ENCODE peak calls at places on chromosome 10, in seven cellular contexts. E is IMR-90; G is CD8-positive, alpha-beta T cell; H is left ventricle myocardium inferior; V is cardiac muscle cell; M is lower lobe of right lung; J is H9. W is an unnamed sample. For H3K9me3 and H3K27me3, the result is how much of the 10 kb centered on the place peaks cover.

GRCh38 chr10:113052076-113052830 is 102.2 kb downstream of the TCF7L2 start:
- DNase-seq in V (no peak), H (no peak), M (no peak), E (no peak), G (no peak), J (no peak), W (no peak)

GRCh38 chr10:110399163-110400094 is 94.7 kb upstream of the SMNDC1 start:
- DNase-seq in E (peak), H (no peak), G (no peak), V (peak), M (no peak), J (no peak), W (peak)

GRCh38 chr10:68155615-68156205 is 46.4 kb downstream of the MYPN start:
- DNase-seq in H (no peak), M (no peak), G (no peak), J (no peak), V (no peak), E (peak), W (no peak)

GRCh38 chr10:133100706-133101463 is 13.2 kb downstream of the ADGRA1 start:
- DNase-seq in M (no peak), H (no peak), V (no peak), E (no peak), J (peak), G (no peak), W (no peak)

GRCh38 chr10:62543566-62543965 is 169.4 kb downstream of the ZNF365 start:
- DNase-seq in M (no peak), G (no peak), H (no peak), E (no peak), V (peak), J (no peak), W (no peak)

GRCh38 chr10:34295142-34295548 is 520.0 kb downstream of the PARD3 start:
- DNase-seq in M (no peak), G (no peak), H (no peak), J (no peak), V (peak), E (peak), W (no peak)

GRCh38 chr10:48469516-48470020 is 135.3 kb downstream of the ARHGAP22 start:
- DNase-seq in H (no peak), G (no peak), M (no peak), E (no peak), J (peak), V (no peak), W (peak)

GRCh38 chr10:72809033-72809432 is 84.5 kb upstream of the OIT3 start:
- DNase-seq in J (no peak), H (no peak), G (no peak), E (peak), M (no peak), V (no peak), W (no peak)

GRCh38 chr10:93680414-93681047 is 21.9 kb downstream of the FRA10AC1 start:
- DNase-seq in E (peak), J (no peak), H (no peak), M (no peak), G (no peak), V (peak), W (peak)

GRCh38 chr10:13707156-13707881 is 120.6 kb downstream of the PRPF18 start:
- DNase-seq in M (peak), V (peak), E (peak), G (peak), J (peak), H (peak), W (peak)

GRCh38 chr10:119243478-119243877 is 36.1 kb downstream of the GRK5 start:
- DNase-seq in M (no peak), E (no peak), V (peak), J (no peak), H (no peak), G (no peak), W (no peak)

GRCh38 chr10:88979153-88979562 is 11.4 kb upstream of the FAS start:
- DNase-seq in J (no peak), V (peak), E (peak), G (no peak), H (no peak), M (no peak), W (peak)

GRCh38 chr10:24642921-24643678 is 80.6 kb downstream of the ARHGAP21 start:
- DNase-seq in V (peak), G (peak), M (no peak), J (no peak), H (no peak), E (peak), W (peak)

GRCh38 chr10:4981722-4982471 is 18.7 kb downstream of the AKR1C1 start:
- DNase-seq in V (peak), G (no peak), J (peak), M (peak), E (peak), H (no peak), W (no peak)

GRCh38 chr10:26365681-26366327 is 72.3 kb upstream of the APBB1IP start:
- DNase-seq in G (no peak), E (no peak), J (no peak), H (no peak), V (no peak), M (no peak), W (no peak)

GRCh38 chr10:131849591-131850489 is 51.0 kb upstream of the PPP2R2D start:
- DNase-seq in H (no peak), V (no peak), J (peak), E (no peak), M (no peak), G (no peak), W (no peak)

GRCh38 chr10:118286051-118286838 is 55.9 kb downstream of the FAM204A start:
- DNase-seq in M (no peak), J (no peak), E (no peak), G (no peak), H (no peak), V (no peak), W (no peak)

GRCh38 chr10:102314801-102315200 is 69.5 kb downstream of the GBF1 start:
- DNase-seq in G (no peak), J (no peak), V (no peak), E (no peak), H (no peak), M (no peak), W (no peak)

GRCh38 chr10:80394358-80394916 is 13.9 kb upstream of the PRXL2A start:
- DNase-seq in M (no peak), H (no peak), G (no peak), V (no peak), E (no peak), J (no peak), W (no peak)

GRCh38 chr10:5666324-5667220 is at the start of gene ASB13:
- DNase-seq in H (peak), G (peak), J (peak), M (peak), E (peak), V (peak), W (peak)

GRCh38 chr10:86329896-86330680 is 36.5 kb downstream of the GRID1 start:
- DNase-seq in J (no peak), M (no peak), E (no peak), V (no peak), H (no peak), G (no peak), W (peak)

GRCh38 chr10:86868353-86868752 is 89.1 kb downstream of the MMRN2 start:
- DNase-seq in H (no peak), G (no peak), M (no peak), V (peak), J (peak), E (peak), W (no peak)

GRCh38 chr10:52326382-52326781 is 12.3 kb downstream of the DKK1 start:
- DNase-seq in M (no peak), H (no peak), J (no peak), E (no peak), G (no peak), V (no peak), W (no peak)

GRCh38 chr10:62669351-62669750 is 135.2 kb upstream of the ADO start:
- DNase-seq in H (no peak), V (no peak), M (no peak), G (no peak), E (no peak), J (no peak), W (no peak)

GRCh38 chr10:12981570-12981969 is 19.9 kb downstream of the CCDC3 start:
- DNase-seq in E (peak), M (no peak), H (no peak), J (no peak), G (no peak), V (peak), W (no peak)

GRCh38 chr10:66151346-66151745 is 774.5 kb upstream of the LRRTM3 start:
- DNase-seq in J (no peak), E (no peak), M (no peak), V (peak), H (no peak), G (no peak), W (no peak)

GRCh38 chr10:48554246-48554645 is 50.6 kb downstream of the ARHGAP22 start:
- DNase-seq in G (no peak), J (no peak), M (no peak), H (no peak), V (no peak), E (no peak), W (no peak)

GRCh38 chr10:26869528-26869927 is 8.8 kb upstream of the ABI1 start:
- DNase-seq in E (no peak), M (no peak), V (peak), H (no peak), G (no peak), J (no peak), W (peak)

GRCh38 chr10:13086051-13086450 is 13.9 kb upstream of the OPTN start:
- DNase-seq in V (no peak), J (no peak), G (no peak), M (no peak), H (no peak), E (peak), W (peak)

GRCh38 chr10:47277352-47278151 is 22.4 kb upstream of the GDF10 start:
- DNase-seq in H (no peak), E (no peak), J (no peak), M (no peak), V (no peak), G (peak), W (no peak)

GRCh38 chr10:30215131-30215530 is 133.9 kb downstream of the MTPAP start:
- DNase-seq in M (no peak), V (peak), G (no peak), E (peak), H (no peak), J (no peak), W (no peak)

GRCh38 chr10:100661546-100661945 is 83.8 kb upstream of the PAX2 start:
- DNase-seq in H (no peak), M (no peak), G (no peak), V (no peak), J (peak), E (no peak), W (peak)

DNA sequence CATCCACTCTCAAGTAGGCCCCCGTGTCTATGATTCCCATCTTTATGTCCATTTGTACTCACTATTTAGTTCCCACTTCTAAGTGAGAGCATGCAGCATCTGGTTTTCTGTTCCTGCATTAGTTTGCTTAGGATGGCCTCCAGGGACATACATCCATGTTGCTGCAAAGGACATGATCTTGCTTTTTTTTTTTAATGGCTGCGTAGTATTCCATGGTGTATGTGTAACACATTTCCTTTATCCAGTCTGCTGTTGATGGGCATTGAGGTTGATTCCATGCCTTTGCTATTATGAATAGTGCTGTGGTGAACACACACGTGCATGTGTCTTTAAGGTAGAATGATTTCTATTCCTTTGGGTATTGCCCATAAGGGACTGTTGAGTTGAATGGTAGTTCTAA is 67.8 kb downstream of the SFMBT2 start:
- DNase-seq in J (no peak), E (no peak), G (no peak), M (no peak), V (no peak), H (no peak), W (no peak)
- H3K9me3 ChIP-seq in J (under half), E (under half), G (under half), M (under half), V (under half), H (under half), W (under half)

GRCh38 chr10:71637305-71637704 is 82.3 kb downstream of the C10orf105 start:
- DNase-seq in M (no peak), J (no peak), V (no peak), E (no peak), G (no peak), H (no peak), W (no peak)

GRCh38 chr10:71638087-71638576 is 81.4 kb downstream of the C10orf105 start:
- DNase-seq in J (peak), H (no peak), E (no peak), V (no peak), M (peak), G (no peak), W (no peak)

GRCh38 chr10:71636588-71636987 is 83.0 kb downstream of the C10orf105 start:
- DNase-seq in H (no peak), G (no peak), E (no peak), M (no peak), V (no peak), J (no peak), W (peak)

GRCh38 chr10:71639412-71639719 is 80.2 kb downstream of the C10orf105 start:
- DNase-seq in E (no peak), H (no peak), G (no peak), J (no peak), M (no peak), V (no peak), W (no peak)

GRCh38 chr10:71638577-71639411 is 80.8 kb downstream of the C10orf105 start:
- DNase-seq in H (no peak), M (peak), E (no peak), J (no peak), G (no peak), V (no peak), W (peak)
- H3K27me3 ChIP-seq in H (under half), M (under half), E (half or more), J (under half), G (under half), V (under half), W (under half)

DNA sequence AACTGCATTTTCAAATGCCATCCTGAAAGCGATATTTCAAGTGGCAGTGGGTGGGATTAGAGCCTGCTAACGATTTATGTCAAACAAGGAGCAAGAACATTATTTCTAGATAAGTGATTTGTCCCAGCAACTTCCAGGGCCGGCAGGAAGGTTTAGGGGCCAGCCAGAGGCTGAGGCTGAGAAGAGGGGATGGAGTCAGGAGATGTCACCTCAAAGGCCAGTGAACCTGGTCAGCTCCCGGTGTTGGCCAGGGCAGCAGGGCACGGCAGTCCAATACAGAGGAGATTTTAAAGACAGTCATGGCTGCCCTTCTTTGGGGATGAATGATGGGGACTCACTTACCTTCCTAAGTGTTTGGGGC is 105.7 kb upstream of the PPIF start:
- DNase-seq in E (no peak), H (no peak), G (no peak), V (no peak), M (no peak), J (no peak), W (no peak)
- TF ChIP-seq CTCF in E (no peak), H (no peak), G (no peak), V (no peak), M (no peak), J (no peak), W (no peak)

GRCh38 chr10:1544929-1545328 is 192.4 kb downstream of the ADARB2 start:
- DNase-seq in M (no peak), J (no peak), H (no peak), G (no peak), E (no peak), V (no peak), W (peak)

GRCh38 chr10:1543596-1543995 is 193.7 kb downstream of the ADARB2 start:
- DNase-seq in J (no peak), E (no peak), M (no peak), H (no peak), G (no peak), V (no peak), W (peak)

GRCh38 chr10:1546431-1547110 is 190.8 kb downstream of the ADARB2 start:
- DNase-seq in J (no peak), H (no peak), M (no peak), V (no peak), G (no peak), E (no peak), W (peak)

GRCh38 chr10:1544209-1544673 is 193.1 kb downstream of the ADARB2 start:
- DNase-seq in M (no peak), V (no peak), E (no peak), J (no peak), H (no peak), G (no peak), W (peak)

DNA sequence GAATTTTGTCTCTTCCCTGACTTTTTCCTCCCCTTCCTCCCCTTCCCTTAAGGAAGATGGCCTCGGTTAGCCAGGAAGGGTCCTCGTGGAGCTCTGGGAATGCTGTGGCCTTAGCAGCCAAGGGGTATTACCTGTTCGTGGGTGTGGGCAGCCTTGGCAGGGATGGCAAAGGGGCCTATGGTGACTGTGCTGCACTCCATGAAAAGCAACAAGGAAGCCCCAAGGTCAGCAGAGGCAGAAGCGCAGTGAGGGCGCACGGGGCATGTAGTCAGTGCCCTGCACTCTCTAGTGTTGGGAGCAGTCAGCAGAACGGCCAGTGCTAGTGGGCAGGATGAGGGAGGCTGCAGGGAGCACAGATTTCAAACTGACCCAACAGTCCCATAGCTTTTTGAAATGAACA is 191.8 kb downstream of the ADARB2 start:
- DNase-seq in V (no peak), G (no peak), H (no peak), E (no peak), J (no peak), M (no peak), W (no peak)
- H3K9me3 ChIP-seq in V (under half), G (under half), H (under half), E (under half), J (under half), M (under half), W (under half)

DNA sequence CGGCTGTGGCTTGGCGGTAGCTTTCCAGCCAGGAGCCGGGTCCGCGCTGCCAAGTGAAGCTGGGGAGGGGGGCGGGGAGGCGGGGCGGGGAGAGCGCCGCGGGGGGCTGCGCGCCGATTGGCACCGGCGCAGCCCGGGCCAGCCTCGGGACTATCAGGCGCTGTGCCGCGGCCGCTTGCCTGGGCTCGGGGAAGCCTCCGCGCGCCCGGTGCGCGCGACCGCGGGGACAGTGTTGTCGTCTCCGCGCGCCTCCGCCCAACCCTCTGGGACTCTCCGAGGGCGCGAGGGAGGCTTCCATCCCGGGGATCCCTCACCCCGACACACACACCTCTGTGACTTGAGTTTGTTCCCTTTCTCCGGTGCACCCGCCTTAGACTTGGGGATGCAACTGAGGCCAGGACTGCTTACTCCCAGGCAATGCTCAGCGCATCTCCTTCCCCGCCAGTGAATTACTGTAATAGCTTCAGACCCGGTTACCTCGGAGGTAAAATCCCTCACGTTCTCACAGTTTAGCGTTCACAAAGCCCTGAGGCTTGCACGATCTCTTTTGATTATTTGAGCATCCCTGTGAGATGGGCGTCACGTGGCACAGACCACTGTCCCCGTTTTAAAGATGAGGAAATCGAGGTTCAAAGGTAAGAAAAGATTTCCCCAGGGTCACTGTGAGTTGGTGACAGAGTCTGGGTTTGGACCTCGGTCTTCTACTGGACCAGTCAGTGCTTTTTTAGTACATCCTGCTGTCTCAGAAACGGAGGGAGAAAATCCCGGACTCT is at the start of gene NKX1-2:
- DNase-seq in G (no peak), E (no peak), H (no peak), J (peak), V (no peak), M (no peak), W (peak)
- H3K27me3 ChIP-seq in G (under half), E (half or more), H (half or more), J (under half), V (half or more), M (half or more), W (half or more)

GRCh38 chr10:28692050-28692449 is 14.7 kb downstream of the BAMBI start:
- DNase-seq in H (no peak), J (no peak), M (no peak), E (no peak), G (no peak), V (no peak), W (no peak)
- TF ChIP-seq CTCF in H (no peak), J (no peak), M (no peak), E (no peak), G (no peak), V (no peak), W (no peak)

GRCh38 chr10:129743738-129744133 is 220.3 kb downstream of the EBF3 start:
- DNase-seq in E (no peak), G (no peak), J (peak), H (no peak), M (no peak), V (no peak), W (no peak)

GRCh38 chr10:129741978-129742741 is 221.9 kb downstream of the EBF3 start:
- DNase-seq in G (no peak), H (no peak), V (no peak), M (no peak), J (peak), E (no peak), W (no peak)

GRCh38 chr10:129741280-129741977 is 222.6 kb downstream of the EBF3 start:
- DNase-seq in H (no peak), J (peak), G (no peak), V (no peak), E (no peak), M (no peak), W (no peak)

GRCh38 chr10:129742742-129743550 is 221.1 kb downstream of the EBF3 start:
- DNase-seq in M (no peak), V (no peak), E (no peak), G (no peak), H (no peak), J (peak), W (no peak)

DNA sequence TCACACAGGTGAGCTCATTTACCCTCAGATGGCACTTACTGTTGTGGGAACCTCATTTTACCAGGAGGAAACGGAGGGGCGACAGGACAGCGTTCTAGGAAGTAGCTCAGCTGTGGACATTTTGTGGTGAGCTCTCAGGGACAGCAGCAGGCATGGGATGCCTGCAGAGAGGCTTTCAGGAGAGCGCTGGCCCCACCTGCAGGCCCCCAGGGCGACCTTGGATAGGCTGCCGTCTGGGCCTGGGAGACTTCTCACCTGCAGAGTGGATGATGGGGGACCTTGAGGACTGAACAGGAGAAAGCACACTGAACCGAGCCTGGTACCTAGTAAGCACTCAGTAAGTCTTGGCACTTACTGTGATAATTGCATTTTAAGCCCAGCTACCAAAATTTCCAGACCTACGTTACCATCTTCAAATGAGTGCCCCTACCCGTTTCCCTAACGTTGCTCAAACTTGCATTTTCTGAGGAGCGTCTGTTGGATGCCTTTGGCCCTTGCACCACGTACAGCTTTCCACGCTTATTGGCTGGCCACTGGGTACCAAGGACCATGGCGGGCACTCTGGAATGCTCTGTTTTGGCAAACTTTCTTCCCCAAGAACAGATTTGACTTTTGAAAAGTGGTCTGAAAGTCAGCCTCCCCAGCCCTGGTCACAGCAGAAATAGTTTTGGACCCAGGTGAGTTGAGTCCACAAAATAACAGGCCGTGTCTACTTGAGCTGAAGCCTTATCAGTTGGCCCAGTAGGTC is 223.4 kb downstream of the EBF3 start:
- DNase-seq in M (no peak), V (no peak), E (no peak), H (no peak), J (peak), G (no peak), W (no peak)
- H3K9me3 ChIP-seq in M (under half), V (under half), E (under half), H (under half), J (under half), G (under half), W (under half)